ENCODE peak calls at places on chromosome 11, in five cellular contexts. One of them, this sample, is unnamed.

GRCh38 chr11:119622454-119623143 is 106.4 kb downstream of the NECTIN1 start:
- DNase-seq in T1000: no peak
- DNase-seq in HFF-Myc: no peak
- DNase-seq in cardiac fibroblast: no peak
- DNase-seq in smooth muscle cell of the brain vasculature: no peak
- DNase-seq in this sample: no peak

GRCh38 chr11:119991669-119992068 is 146.2 kb downstream of the TRIM29 start:
- DNase-seq in cardiac fibroblast: no peak
- DNase-seq in HFF-Myc: no peak
- DNase-seq in T1000: no peak
- DNase-seq in smooth muscle cell of the brain vasculature: no peak
- DNase-seq in this sample: no peak

GRCh38 chr11:33899383-33900037 is 7.6 kb upstream of the LMO2 start:
- DNase-seq in T1000: no peak
- DNase-seq in smooth muscle cell of the brain vasculature: no peak
- DNase-seq in cardiac fibroblast: peak
- DNase-seq in HFF-Myc: peak
- DNase-seq in this sample: peak

GRCh38 chr11:70031631-70032469 is 46.3 kb upstream of the ANO1 start:
- DNase-seq in HFF-Myc: no peak
- DNase-seq in cardiac fibroblast: no peak
- DNase-seq in smooth muscle cell of the brain vasculature: no peak
- DNase-seq in T1000: no peak
- DNase-seq in this sample: no peak

GRCh38 chr11:125081098-125081798 is 18.1 kb downstream of the SLC37A2 start:
- DNase-seq in smooth muscle cell of the brain vasculature: no peak
- DNase-seq in T1000: no peak
- DNase-seq in HFF-Myc: no peak
- DNase-seq in cardiac fibroblast: no peak
- DNase-seq in this sample: no peak

GRCh38 chr11:60914620-60915249 is 777 bp downstream of the TMEM109 start:
- DNase-seq in smooth muscle cell of the brain vasculature: no peak
- DNase-seq in HFF-Myc: no peak
- DNase-seq in T1000: no peak
- DNase-seq in cardiac fibroblast: peak
- DNase-seq in this sample: no peak

GRCh38 chr11:16191212-16191851 is 165.0 kb downstream of the SOX6 start:
- DNase-seq in smooth muscle cell of the brain vasculature: no peak
- DNase-seq in cardiac fibroblast: no peak
- DNase-seq in HFF-Myc: no peak
- DNase-seq in T1000: no peak
- DNase-seq in this sample: no peak

GRCh38 chr11:104033134-104033533 is 3.3 kb upstream of the DDI1 start:
- DNase-seq in T1000: peak
- DNase-seq in HFF-Myc: peak
- DNase-seq in cardiac fibroblast: peak
- DNase-seq in smooth muscle cell of the brain vasculature: peak
- DNase-seq in this sample: peak

This sample was measured in SK-MEL-5.